ENCODE peak calls at places on chromosomes 1 and 21, in five cellular contexts. R is SJSA1; P is GM20000; U is Jurkat, Clone E6-1; J is iPS-NIHi11. E is an unnamed sample.

GRCh38 chr1:245092638-245092976 is 62.2 kb upstream of the KIF26B start:
- DNase-seq in R (no peak), P (no peak), U (no peak), J (no peak), E (no peak)

GRCh38 chr1:226778657-226779058 is 39.6 kb upstream of the ITPKB start:
- DNase-seq in R (peak; percentile 86), P (no peak), U (no peak), J (no peak), E (peak; percentile 46)

GRCh38 chr1:184684285-184685077 is 70.2 kb downstream of the EDEM3 start:
- DNase-seq in R (no peak), P (no peak), U (no peak), J (no peak), E (no peak)

GRCh38 chr1:63135174-63135512 is 187.2 kb upstream of the FOXD3 start:
- DNase-seq in R (no peak), P (no peak), U (no peak), J (no peak), E (no peak)

GRCh38 chr1:183983371-183984105 is 54.0 kb downstream of the COLGALT2 start:
- DNase-seq in R (no peak), P (no peak), U (no peak), J (no peak), E (no peak)

GRCh38 chr21:29661672-29662442 is 277.9 kb downstream of the GRIK1 start:
- DNase-seq in R (no peak), P (no peak), U (no peak), J (no peak), E (no peak)

GRCh38 chr1:22110016-22110415 is 32.9 kb downstream of the WNT4 start:
- DNase-seq in R (no peak), P (no peak), U (no peak), J (no peak), E (no peak)

GRCh38 chr1:234564035-234565029 is 45.6 kb downstream of the IRF2BP2 start:
- DNase-seq in R (peak; percentile 47), P (no peak), U (no peak), J (peak; percentile 39), E (peak; percentile 88)

GRCh38 chr1:8572106-8572505 is 245.3 kb downstream of the RERE start:
- DNase-seq in R (no peak), P (no peak), U (no peak), J (no peak), E (peak; percentile 45)

GRCh38 chr1:25797939-25798338 is 2.1 kb upstream of the SELENON start:
- DNase-seq in R (no peak), P (no peak), U (no peak), J (peak; percentile 81), E (no peak)

GRCh38 chr1:25341746-25342145 is 3.6 kb downstream of the TMEM50A start:
- DNase-seq in R (no peak), P (no peak), U (no peak), J (no peak), E (no peak)

GRCh38 chr1:98315309-98315708 is 346.2 kb upstream of the SNX7 start:
- DNase-seq in R (peak; percentile 49), P (no peak), U (no peak), J (no peak), E (no peak)

GRCh38 chr1:234260578-234260977 is 112.7 kb upstream of the COA6 start:
- DNase-seq in R (no peak), P (no peak), U (peak; percentile 23), J (no peak), E (peak; percentile 14)

GRCh38 chr1:58764294-58764978 is 19.4 kb downstream of the JUN start:
- DNase-seq in R (peak; percentile 93), P (no peak), U (no peak), J (no peak), E (no peak)

GRCh38 chr1:232305020-232305419 is 324.9 kb downstream of the SIPA1L2 start:
- DNase-seq in R (no peak), P (no peak), U (no peak), J (no peak), E (no peak)

GRCh38 chr1:30450148-30450817 is 273.1 kb downstream of the MATN1 start:
- DNase-seq in R (no peak), P (no peak), U (no peak), J (no peak), E (no peak)

GRCh38 chr1:205639567-205639966 is 7.8 kb upstream of the ELK4 start:
- DNase-seq in R (no peak), P (no peak), U (no peak), J (no peak), E (no peak)

GRCh38 chr1:92323473-92324453 is 24.9 kb downstream of the RPAP2 start:
- DNase-seq in R (no peak), P (no peak), U (no peak), J (no peak), E (no peak)

GRCh38 chr1:90724926-90725325 is 7.8 kb upstream of the BARHL2 start:
- DNase-seq in R (no peak), P (no peak), U (no peak), J (no peak), E (no peak)

GRCh38 chr1:3504151-3504822 is 49.8 kb downstream of the ARHGEF16 start:
- DNase-seq in R (peak; percentile 87), P (no peak), U (no peak), J (no peak), E (peak; percentile 93)

GRCh38 chr1:19268445-19268844 is 16.8 kb downstream of the MRTO4 start:
- DNase-seq in R (no peak), P (no peak), U (no peak), J (no peak), E (no peak)

GRCh38 chr1:177593105-177593504 is 376.8 kb downstream of the SEC16B start:
- DNase-seq in R (no peak), P (no peak), U (no peak), J (no peak), E (no peak)

GRCh38 chr1:113390871-113391642 is 742 bp downstream of the MAGI3 start:
- DNase-seq in R (peak; percentile 52), P (peak; percentile 39), U (no peak), J (no peak), E (peak; percentile 51)

GRCh38 chr1:156910309-156910782 is 10.1 kb upstream of the LRRC71 start:
- DNase-seq in R (no peak), P (peak; percentile 87), U (peak; percentile 22), J (peak; percentile 91), E (no peak)

E was measured in PC-9.